ENCODE peak calls at places on chromosomes 6 and 20, in four cellular contexts. One of them, this sample, is unnamed.

GRCh38 chr6:89048985-89049384 is 31.6 kb upstream of the PNRC1 start:
- DNase-seq in IMR-90: peak; percentile 13
- DNase-seq in nephron progenitor cell: no peak
- DNase-seq in heart left ventricle: no peak
- DNase-seq in this sample: no peak

GRCh38 chr6:45677381-45677992 is 299.8 kb upstream of the SUPT3H start:
- DNase-seq in IMR-90: peak; percentile 66
- DNase-seq in nephron progenitor cell: no peak
- DNase-seq in heart left ventricle: peak; percentile 50
- DNase-seq in this sample: no peak

GRCh38 chr20:46564241-46564957 is 13.9 kb upstream of the OCSTAMP start:
- DNase-seq in nephron progenitor cell: no peak
- DNase-seq in heart left ventricle: no peak
- DNase-seq in IMR-90: no peak
- DNase-seq in this sample: no peak

GRCh38 chr6:15952231-15953151 is 176.4 kb upstream of the MYLIP start:
- DNase-seq in heart left ventricle: no peak
- DNase-seq in nephron progenitor cell: no peak
- DNase-seq in IMR-90: no peak
- DNase-seq in this sample: no peak

GRCh38 chr6:15520616-15521203 is 142.1 kb downstream of the DTNBP1 start:
- DNase-seq in heart left ventricle: no peak
- DNase-seq in IMR-90: no peak
- DNase-seq in nephron progenitor cell: no peak
- DNase-seq in this sample: no peak

GRCh38 chr6:51959744-51960383 is 127.5 kb downstream of the PKHD1 start:
- DNase-seq in nephron progenitor cell: peak; percentile 83
- DNase-seq in IMR-90: peak; percentile 59
- DNase-seq in heart left ventricle: peak; percentile 54
- DNase-seq in this sample: peak; percentile 71

GRCh38 chr20:53304146-53304545 is 289.5 kb downstream of the ZNF217 start:
- DNase-seq in IMR-90: no peak
- DNase-seq in heart left ventricle: no peak
- DNase-seq in nephron progenitor cell: no peak
- DNase-seq in this sample: no peak

GRCh38 chr20:1536893-1537730 is 20.4 kb downstream of the SIRPD start:
- DNase-seq in heart left ventricle: no peak
- DNase-seq in nephron progenitor cell: no peak
- DNase-seq in IMR-90: no peak
- DNase-seq in this sample: no peak

GRCh38 chr20:63580796-63581461 is 6.9 kb upstream of the HELZ2 start:
- DNase-seq in heart left ventricle: no peak
- DNase-seq in IMR-90: peak; percentile 54
- DNase-seq in nephron progenitor cell: peak; percentile 37
- DNase-seq in this sample: peak; percentile 58

GRCh38 chr6:3793545-3793944 is 42.0 kb upstream of the PXDC1 start:
- DNase-seq in nephron progenitor cell: no peak
- DNase-seq in heart left ventricle: no peak
- DNase-seq in IMR-90: no peak
- DNase-seq in this sample: no peak

GRCh38 chr20:25496968-25497401 is 88.3 kb downstream of the NINL start:
- DNase-seq in nephron progenitor cell: no peak
- DNase-seq in IMR-90: peak; percentile 27
- DNase-seq in heart left ventricle: no peak
- DNase-seq in this sample: no peak

GRCh38 chr6:132648356-132648755 is 10.6 kb downstream of the TAAR1 start:
- DNase-seq in heart left ventricle: no peak
- DNase-seq in nephron progenitor cell: no peak
- DNase-seq in IMR-90: peak; percentile 74
- DNase-seq in this sample: peak; percentile 76

GRCh38 chr20:62740286-62741141 is 31.9 kb downstream of the NTSR1 start:
- DNase-seq in IMR-90: peak; percentile 95
- DNase-seq in heart left ventricle: peak; percentile 20
- DNase-seq in nephron progenitor cell: no peak
- DNase-seq in this sample: no peak

GRCh38 chr6:139996253-139996834 is 621.9 kb upstream of the CITED2 start:
- DNase-seq in IMR-90: no peak
- DNase-seq in heart left ventricle: no peak
- DNase-seq in nephron progenitor cell: peak; percentile 7
- DNase-seq in this sample: peak; percentile 23

GRCh38 chr6:17305219-17306001 is 24.2 kb downstream of the RBM24 start:
- DNase-seq in heart left ventricle: no peak
- DNase-seq in IMR-90: peak; percentile 72
- DNase-seq in nephron progenitor cell: no peak
- DNase-seq in this sample: no peak

GRCh38 chr6:162785632-162786242 is 58.0 kb downstream of the PACRG start:
- DNase-seq in IMR-90: no peak
- DNase-seq in heart left ventricle: peak; percentile 43
- DNase-seq in nephron progenitor cell: no peak
- DNase-seq in this sample: peak; percentile 20

GRCh38 chr6:24431045-24431451 is 28.3 kb downstream of the MRS2 start:
- DNase-seq in nephron progenitor cell: no peak
- DNase-seq in heart left ventricle: no peak
- DNase-seq in IMR-90: peak; percentile 54
- DNase-seq in this sample: peak; percentile 54

GRCh38 chr20:57097245-57097935 is 169.1 kb downstream of the BMP7 start:
- DNase-seq in IMR-90: no peak
- DNase-seq in nephron progenitor cell: no peak
- DNase-seq in heart left ventricle: peak; percentile 47
- DNase-seq in this sample: no peak

GRCh38 chr20:38252292-38253288 is 7.9 kb downstream of the KIAA1755 start:
- DNase-seq in heart left ventricle: no peak
- DNase-seq in IMR-90: peak; percentile 41
- DNase-seq in nephron progenitor cell: no peak
- DNase-seq in this sample: peak; percentile 27

GRCh38 chr6:144715344-144715743 is 430.2 kb downstream of the UTRN start:
- DNase-seq in heart left ventricle: no peak
- DNase-seq in IMR-90: no peak
- DNase-seq in nephron progenitor cell: no peak
- DNase-seq in this sample: no peak

GRCh38 chr6:148203970-148204369 is 138.7 kb upstream of the SASH1 start:
- DNase-seq in IMR-90: peak; percentile 90
- DNase-seq in heart left ventricle: no peak
- DNase-seq in nephron progenitor cell: no peak
- DNase-seq in this sample: peak; percentile 88

GRCh38 chr6:21847712-21848111 is 254.2 kb downstream of the SOX4 start:
- DNase-seq in heart left ventricle: no peak
- DNase-seq in nephron progenitor cell: no peak
- DNase-seq in IMR-90: no peak
- DNase-seq in this sample: peak; percentile 59

GRCh38 chr20:43541214-43541613 is 17.6 kb upstream of the SGK2 start:
- DNase-seq in heart left ventricle: no peak
- DNase-seq in nephron progenitor cell: no peak
- DNase-seq in IMR-90: peak; percentile 44
- DNase-seq in this sample: no peak

GRCh38 chr6:33622456-33623431 is 1.6 kb downstream of the ITPR3 start:
- DNase-seq in heart left ventricle: no peak
- DNase-seq in nephron progenitor cell: no peak
- DNase-seq in IMR-90: no peak
- DNase-seq in this sample: no peak

GRCh38 chr20:3616250-3616649 is 46.9 kb downstream of the GFRA4 start:
- DNase-seq in heart left ventricle: peak; percentile 54
- DNase-seq in nephron progenitor cell: no peak
- DNase-seq in IMR-90: peak; percentile 50
- DNase-seq in this sample: peak; percentile 35

GRCh38 chr6:109342564-109342963 is 39.7 kb downstream of the CD164 start:
- DNase-seq in IMR-90: no peak
- DNase-seq in heart left ventricle: no peak
- DNase-seq in nephron progenitor cell: no peak
- DNase-seq in this sample: no peak

GRCh38 chr6:90403489-90404381 is 107.1 kb upstream of the BACH2 start:
- DNase-seq in heart left ventricle: peak; percentile 49
- DNase-seq in nephron progenitor cell: peak; percentile 15
- DNase-seq in IMR-90: peak; percentile 90
- DNase-seq in this sample: peak; percentile 48

GRCh38 chr20:25179439-25180089 is 15.9 kb upstream of the ENTPD6 start:
- DNase-seq in nephron progenitor cell: no peak
- DNase-seq in IMR-90: no peak
- DNase-seq in heart left ventricle: no peak
- DNase-seq in this sample: no peak

GRCh38 chr20:23160536-23161243 is 74.6 kb upstream of the CD93 start:
- DNase-seq in nephron progenitor cell: no peak
- DNase-seq in IMR-90: no peak
- DNase-seq in heart left ventricle: no peak
- DNase-seq in this sample: peak; percentile 62

GRCh38 chr6:5728726-5729434 is 277.8 kb downstream of the NRN1 start:
- DNase-seq in IMR-90: peak; percentile 59
- DNase-seq in nephron progenitor cell: no peak
- DNase-seq in heart left ventricle: no peak
- DNase-seq in this sample: peak; percentile 14

GRCh38 chr20:51350941-51351631 is 191.4 kb downstream of the NFATC2 start:
- DNase-seq in heart left ventricle: no peak
- DNase-seq in nephron progenitor cell: no peak
- DNase-seq in IMR-90: peak; percentile 95
- DNase-seq in this sample: no peak